ENCODE peak calls at places on chromosomes 12 and 14, in four cellular contexts. U is mesendoderm, M is H1, N is H9. K is an unnamed sample. For H3K4me1, the result is how much of the 10 kb centered on the place peaks cover.

GRCh38 chr14:93878251-93878650 is 48.9 kb upstream of the FAM181A start:
- DNase-seq in U (no peak), M (no peak), N (no peak), K (no peak)

GRCh38 chr14:38669027-38669426 is 413.1 kb upstream of the CLEC14A start:
- DNase-seq in U (no peak), M (no peak), N (no peak), K (no peak)

GRCh38 chr14:39083127-39083526 is 19.9 kb downstream of the SEC23A start:
- DNase-seq in U (peak), M (no peak), N (no peak), K (no peak)

GRCh38 chr14:51208982-51209381 is 31.1 kb upstream of the TMX1 start:
- DNase-seq in U (no peak), M (no peak), N (no peak), K (no peak)

GRCh38 chr12:64258576-64258975 is 36.5 kb upstream of the KICS2 start:
- DNase-seq in U (peak), M (no peak), N (no peak), K (peak)

GRCh38 chr14:64848239-64848638 is 31.5 kb downstream of the SPTB start:
- DNase-seq in U (no peak), M (no peak), N (no peak), K (no peak)

GRCh38 chr14:41749425-41749824 is 142.7 kb downstream of the LRFN5 start:
- DNase-seq in U (no peak), M (no peak), N (no peak), K (no peak)

GRCh38 chr12:57270966-57271470 is 20.0 kb upstream of the STAC3 start:
- DNase-seq in U (peak), M (no peak), N (peak), K (no peak)

GRCh38 chr12:96743606-96744005 is 163.5 kb upstream of the NEDD1 start:
- DNase-seq in U (no peak), M (no peak), N (no peak), K (peak)
- H2BK120ac ChIP-seq in U (no peak), M (no peak), N (no peak), K (no peak)

GRCh38 chr14:104344815-104345214 is 206.4 kb downstream of the KIF26A start:
- DNase-seq in U (no peak), M (no peak), N (no peak), K (no peak)
- H3K4me1 ChIP-seq in U (under half), M (under half), N (under half), K (under half)

DNA sequence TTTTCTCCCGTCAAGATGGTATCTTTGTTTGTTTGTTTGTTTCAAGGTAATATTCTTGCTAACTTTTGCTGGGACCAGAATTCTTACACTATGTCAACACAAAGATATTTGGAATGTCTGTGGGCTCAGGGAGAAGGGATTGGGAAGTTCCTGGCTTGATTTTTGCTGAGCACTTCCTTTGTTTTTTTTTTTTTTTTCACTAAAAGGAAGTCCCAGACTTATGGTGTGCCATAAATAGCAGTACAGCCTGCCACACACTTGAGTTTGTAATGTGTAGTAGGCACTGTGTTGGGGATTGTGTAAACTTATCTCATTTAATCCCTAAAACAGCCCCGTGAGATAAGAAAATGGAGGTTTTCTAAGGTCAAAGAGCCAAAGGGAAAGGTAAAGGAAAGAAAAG is 11.1 kb upstream of the RNU6-7 start:
- DNase-seq in U (no peak), M (no peak), N (no peak), K (no peak)
- H4K5ac ChIP-seq in U (no peak), M (no peak), N (no peak), K (no peak)

DNA sequence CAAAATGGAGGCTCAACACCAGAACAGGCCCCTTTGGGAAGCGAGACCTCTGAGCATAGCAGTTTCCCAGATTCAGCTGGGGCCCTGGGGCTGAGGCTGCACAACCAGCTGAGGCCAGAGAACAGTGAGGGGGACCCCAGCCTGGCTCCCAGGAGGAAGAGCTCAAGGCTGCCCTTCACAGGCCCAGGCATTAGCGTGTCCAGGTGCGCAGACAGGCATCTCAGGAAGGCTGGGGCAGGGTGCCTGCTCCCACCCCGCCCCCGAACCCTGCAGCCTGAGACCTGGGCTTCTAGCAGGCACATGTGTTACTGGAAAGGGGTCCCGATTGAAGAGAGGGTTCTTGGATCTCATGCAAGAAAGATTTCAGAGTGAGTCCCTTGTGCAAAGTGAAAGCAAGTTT is 27.2 kb downstream of the CALM1 start:
- DNase-seq in U (no peak), M (no peak), N (no peak), K (no peak)
- H2BK120ac ChIP-seq in U (no peak), M (no peak), N (no peak), K (no peak)

K was measured in IMR-90.